ENCODE peak calls at places on chromosomes 7 and 10, in ten cellular contexts. U is NB4, G is A549, R is adrenal gland, B is uterus, Z is tibial nerve, M is IMR-90, O is thyroid gland, D is stomach, Q is sigmoid colon. F is an unnamed sample.

GRCh38 chr7:56092789-56093531 is at the start of gene PHKG1:
- DNase-seq in U (peak; percentile 39), M (peak; percentile 81), Q (peak; percentile 94), D (peak; percentile 84), R (peak; percentile 92), Z (peak; percentile 56), O (peak; percentile 80), B (peak; percentile 75), G (peak; percentile 58), F (peak; percentile 79)

GRCh38 chr10:24622781-24623301 is 100.8 kb downstream of the ARHGAP21 start:
- DNase-seq in U (no peak), O (no peak), G (no peak), R (no peak), D (no peak), Z (no peak), Q (no peak), M (peak; percentile 66), B (no peak), F (no peak)

GRCh38 chr10:63157845-63158624 is 24.9 kb downstream of the NRBF2 start:
- DNase-seq in R (peak; percentile 27), G (peak; percentile 92), M (peak; percentile 95), D (no peak), Q (no peak), U (peak; percentile 89), O (no peak), B (peak; percentile 47), Z (no peak), F (no peak)

GRCh38 chr10:51321968-51322367 is 247.7 kb downstream of the PRKG1 start:
- DNase-seq in Q (no peak), O (no peak), B (no peak), Z (no peak), R (peak; percentile 5), U (no peak), G (no peak), D (no peak), M (peak; percentile 57), F (no peak)

GRCh38 chr7:21504021-21504420 is 38.8 kb upstream of the DNAH11 start:
- DNase-seq in U (no peak), O (peak; percentile 14), B (no peak), M (no peak), D (no peak), Q (no peak), R (no peak), G (no peak), Z (no peak), F (no peak)

GRCh38 chr7:93799750-93800357 is 90.7 kb downstream of the TFPI2 start:
- DNase-seq in B (no peak), U (peak; percentile 27), Z (no peak), R (no peak), Q (no peak), D (no peak), M (peak; percentile 23), G (peak; percentile 14), O (no peak), F (no peak)

GRCh38 chr10:86538547-86538946 is 17.0 kb upstream of the WAPL start:
- DNase-seq in G (no peak), D (no peak), Q (no peak), O (no peak), B (no peak), U (no peak), M (no peak), R (peak; percentile 34), Z (no peak), F (peak; percentile 22)

GRCh38 chr7:114889646-114890285 is 32.1 kb upstream of the MDFIC start:
- DNase-seq in B (no peak), R (peak; percentile 8), M (peak; percentile 99), Q (no peak), O (no peak), G (peak; percentile 92), Z (no peak), U (peak; percentile 52), D (no peak), F (no peak)

GRCh38 chr7:102046373-102047117 is 229.1 kb downstream of the CUX1 start:
- DNase-seq in Q (no peak), R (no peak), B (no peak), G (no peak), O (no peak), D (no peak), Z (no peak), U (no peak), M (peak; percentile 25), F (no peak)

GRCh38 chr10:78069151-78069550 is 35.5 kb downstream of the RPS24 start:
- DNase-seq in B (no peak), D (no peak), R (no peak), G (no peak), U (no peak), Z (no peak), Q (no peak), O (no peak), M (no peak), F (no peak)

GRCh38 chr7:66557214-66558200 is 71.2 kb upstream of the KCTD7 start:
- DNase-seq in U (peak; percentile 72), G (peak; percentile 45), Q (peak; percentile 86), R (peak; percentile 79), M (peak; percentile 31), B (peak; percentile 67), O (peak; percentile 57), Z (peak; percentile 77), D (peak; percentile 72), F (peak; percentile 78)

GRCh38 chr7:158384746-158385145 is 202.9 kb downstream of the PTPRN2 start:
- DNase-seq in R (no peak), O (no peak), Q (no peak), U (no peak), M (no peak), Z (no peak), B (no peak), D (no peak), G (no peak), F (no peak)

GRCh38 chr7:151076863-151077704 is 3.5 kb downstream of the FASTK start:
- DNase-seq in B (no peak), R (no peak), Q (no peak), M (no peak), U (peak; percentile 46), O (no peak), G (peak; percentile 69), Z (no peak), D (peak; percentile 47), F (no peak)

GRCh38 chr7:127080576-127080975 is 172.2 kb downstream of the GRM8 start:
- DNase-seq in O (no peak), Z (no peak), B (no peak), R (no peak), M (no peak), Q (no peak), D (no peak), U (no peak), G (no peak), F (no peak)

GRCh38 chr10:5391780-5392179 is 12.8 kb downstream of the TUBAL3 start:
- DNase-seq in M (no peak), R (no peak), B (no peak), U (no peak), Q (no peak), Z (no peak), D (no peak), O (no peak), G (no peak), F (no peak)

GRCh38 chr7:33091111-33091531 is 18.1 kb downstream of the RP9 start:
- DNase-seq in D (no peak), Q (no peak), R (no peak), B (no peak), Z (no peak), O (no peak), U (no peak), M (peak; percentile 74), G (no peak), F (no peak)

GRCh38 chr7:154794147-154794780 is 208.7 kb downstream of the PAXIP1 start:
- DNase-seq in G (no peak), Z (no peak), B (no peak), R (peak; percentile 15), O (peak; percentile 32), D (peak; percentile 33), U (no peak), Q (no peak), M (no peak), F (peak; percentile 49)

GRCh38 chr7:100890640-100891521 is 1.4 kb upstream of the UFSP1 start:
- DNase-seq in B (no peak), O (peak; percentile 35), M (no peak), D (no peak), U (peak; percentile 67), R (no peak), Q (peak; percentile 66), G (no peak), Z (no peak), F (no peak)

GRCh38 chr7:100888529-100888987 is 957 bp downstream of the UFSP1 start:
- DNase-seq in O (no peak), G (no peak), U (peak; percentile 58), Q (no peak), B (no peak), M (no peak), D (no peak), R (no peak), Z (no peak), F (no peak)

GRCh38 chr7:100891555-100891954 is 2.0 kb upstream of the UFSP1 start:
- DNase-seq in Q (no peak), R (no peak), O (no peak), G (peak; percentile 48), U (no peak), Z (no peak), M (peak; percentile 34), D (no peak), B (no peak), F (no peak)

GRCh38 chr7:100888988-100889760 is at the start of gene UFSP1:
- DNase-seq in R (peak; percentile 73), U (no peak), B (no peak), O (no peak), G (no peak), M (no peak), D (no peak), Z (no peak), Q (peak; percentile 72), F (no peak)

GRCh38 chr7:100889761-100890639 is 485 bp upstream of the UFSP1 start:
- DNase-seq in Q (peak; percentile 97), M (peak; percentile 90), Z (peak; percentile 79), O (peak; percentile 96), R (peak; percentile 95), U (peak; percentile 99), D (peak; percentile 95), B (peak; percentile 91), G (peak; percentile 93), F (peak; percentile 95)
- TF ChIP-seq POLR2A in Q (peak; percentile 77), M (peak; percentile 8), Z (peak; percentile 38), O (peak; percentile 90), R (no peak), U (peak; percentile 96), D (no peak), B (peak; percentile 75), G (peak; percentile 74), F (peak; percentile 42)

GRCh38 chr7:87784424-87784823 is 91.7 kb downstream of the SLC25A40 start:
- DNase-seq in M (peak; percentile 4), G (no peak), U (peak; percentile 25), B (no peak), D (no peak), O (no peak), Z (no peak), Q (no peak), R (no peak), F (no peak)
- TF ChIP-seq CTCF in M (peak; percentile 21), G (no peak), U (no peak), B (no peak), D (no peak), O (no peak), Z (no peak), Q (no peak), R (no peak), F (no peak)

GRCh38 chr10:11875183-11875498 is 52.0 kb downstream of the PROSER2 start:
- DNase-seq in R (no peak), B (no peak), D (no peak), O (no peak), Z (no peak), Q (peak; percentile 61), G (peak; percentile 57), M (peak; percentile 6), U (no peak), F (no peak)
- H3K4me3 ChIP-seq in R (no peak overlapping the region), B (no peak overlapping the region), D (no peak overlapping the region), O (no peak overlapping the region), Z (no peak overlapping the region), Q (no peak overlapping the region), G (peak overlapping the region; percentile 4), M (no peak overlapping the region), U (no peak overlapping the region), F (no peak overlapping the region)

GRCh38 chr7:142681693-142682092 is 67.6 kb upstream of the PRSS1 start:
- DNase-seq in Q (no peak), G (no peak), D (no peak), U (no peak), M (no peak), B (no peak), R (no peak), Z (no peak), O (no peak), F (no peak)
- TF ChIP-seq POLR2A in Q (no peak), G (no peak), D (no peak), U (no peak), M (no peak), B (no peak), R (no peak), Z (no peak), O (no peak), F (no peak)

F was measured in testis.